ENCODE peak calls at places on chromosome 11, in four cellular contexts. F is H1, T is GM12878, Q is HepG2. U is an unnamed sample.

GRCh38 chr11:34696876-34697275 is 76.0 kb downstream of the EHF start:
- DNase-seq in F (no peak), T (no peak), Q (no peak), U (no peak)

GRCh38 chr11:1458340-1459218 is 28.0 kb downstream of the MOB2 start:
- DNase-seq in F (no peak), T (no peak), Q (no peak), U (peak; percentile 86)

GRCh38 chr11:19216021-19216420 is 14.2 kb upstream of the CSRP3 start:
- DNase-seq in F (no peak), T (no peak), Q (no peak), U (no peak)

GRCh38 chr11:65540290-65541092 is 15.6 kb downstream of the SCYL1 start:
- DNase-seq in F (peak; percentile 98), T (peak; percentile 71), Q (no peak), U (peak; percentile 94)

GRCh38 chr11:131254254-131254653 is 116.2 kb upstream of the NTM start:
- DNase-seq in F (peak; percentile 69), T (no peak), Q (no peak), U (no peak)

GRCh38 chr11:131868769-131869482 is 498.5 kb downstream of the NTM start:
- DNase-seq in F (no peak), T (no peak), Q (no peak), U (no peak)

GRCh38 chr11:1361882-1362281 is 27.9 kb upstream of the BRSK2 start:
- DNase-seq in F (no peak), T (no peak), Q (no peak), U (no peak)

GRCh38 chr11:69666261-69666660 is 8.9 kb downstream of the LTO1 start:
- DNase-seq in F (no peak), T (no peak), Q (no peak), U (no peak)

GRCh38 chr11:62601114-62601363 is 626 bp downstream of the MTA2 start:
- DNase-seq in F (no peak), T (no peak), Q (no peak), U (no peak)

GRCh38 chr11:19952101-19952605 is 208.1 kb downstream of the DBX1 start:
- DNase-seq in F (no peak), T (no peak), Q (peak; percentile 92), U (no peak)

GRCh38 chr11:126159719-126160344 is 51.6 kb downstream of the RPUSD4 start:
- DNase-seq in F (peak; percentile 76), T (no peak), Q (no peak), U (peak; percentile 71)

GRCh38 chr11:119641991-119642745 is 86.8 kb downstream of the NECTIN1 start:
- DNase-seq in F (no peak), T (no peak), Q (peak; percentile 40), U (peak; percentile 70)

GRCh38 chr11:103536335-103536722 is 427.1 kb downstream of the DYNC2H1 start:
- DNase-seq in F (no peak), T (no peak), Q (no peak), U (no peak)

GRCh38 chr11:18277560-18278271 is 11.7 kb downstream of the SAA1 start:
- DNase-seq in F (no peak), T (no peak), Q (no peak), U (peak; percentile 8)

GRCh38 chr11:126257764-126258163 is 10.9 kb downstream of the SRPRA start:
- DNase-seq in F (no peak), T (no peak), Q (no peak), U (no peak)

GRCh38 chr11:8698379-8698851 is 15.8 kb downstream of the RPL27A start:
- DNase-seq in F (no peak), T (no peak), Q (peak; percentile 64), U (no peak)

GRCh38 chr11:75924966-75925784 is 110.2 kb downstream of the UVRAG start:
- DNase-seq in F (no peak), T (no peak), Q (no peak), U (no peak)

GRCh38 chr11:119506436-119506835 is 83.5 kb upstream of the THY1 start:
- DNase-seq in F (no peak), T (no peak), Q (no peak), U (no peak)

GRCh38 chr11:67732045-67732787 is 57.8 kb upstream of the ALDH3B2 start:
- DNase-seq in F (peak; percentile 68), T (no peak), Q (no peak), U (peak; percentile 24)

GRCh38 chr11:67272327-67273259 is 6.3 kb downstream of the GRK2 start:
- DNase-seq in F (no peak), T (no peak), Q (no peak), U (no peak)

GRCh38 chr11:77113382-77114088 is 10.9 kb downstream of the OMP start:
- DNase-seq in F (peak; percentile 75), T (no peak), Q (no peak), U (peak; percentile 66)

GRCh38 chr11:3786781-3787428 is 10.4 kb downstream of the NUP98 start:
- DNase-seq in F (no peak), T (no peak), Q (no peak), U (no peak)

GRCh38 chr11:36454991-36455611 is 55.0 kb downstream of the TRAF6 start:
- DNase-seq in F (peak; percentile 55), T (no peak), Q (no peak), U (no peak)
- TF ChIP-seq BRCA1 in F (no peak), T (no peak), Q (no peak), U (no peak)

GRCh38 chr11:128687321-128687720 is 6.6 kb upstream of the FLI1 start:
- DNase-seq in F (peak; percentile 82), T (no peak), Q (no peak), U (peak; percentile 24)
- TF ChIP-seq CEBPB in F (no peak), T (no peak), Q (no peak), U (no peak)

DNA sequence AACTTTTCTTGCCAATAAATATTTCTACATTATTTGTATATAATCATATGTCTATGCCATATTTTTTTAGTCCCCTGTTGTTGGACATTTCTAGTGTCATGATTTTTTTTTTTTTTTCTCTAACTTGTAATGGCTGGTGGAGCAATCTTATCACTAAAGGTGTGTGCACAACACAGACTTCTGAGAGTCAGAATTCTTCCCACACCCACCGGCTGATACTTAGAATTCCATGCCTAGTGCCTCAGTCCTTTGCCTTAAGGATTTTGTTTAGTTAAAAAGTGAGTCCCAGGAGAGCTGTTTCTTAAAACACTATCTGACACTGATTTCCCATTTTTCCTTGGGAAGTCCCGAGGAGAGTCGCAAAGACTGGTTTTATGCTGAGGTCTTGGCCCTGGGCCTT is 87.7 kb upstream of the BARX2 start:
- DNase-seq in F (no peak), T (no peak), Q (no peak), U (no peak)
- TF ChIP-seq BRCA1 in F (no peak), T (no peak), Q (no peak), U (no peak)

GRCh38 chr11:28342704-28343103 is 234.5 kb downstream of the METTL15 start:
- DNase-seq in F (no peak), T (no peak), Q (no peak), U (no peak)
- TF ChIP-seq CEBPB in F (no peak), T (no peak), Q (no peak), U (no peak)

GRCh38 chr11:124644426-124645280 is 22.0 kb downstream of the TBRG1 start:
- DNase-seq in F (peak; percentile 68), T (no peak), Q (peak; percentile 64), U (peak; percentile 66)
- TF ChIP-seq BRCA1 in F (no peak), T (no peak), Q (no peak), U (no peak)

GRCh38 chr11:23423119-23423518 is 562.8 kb upstream of the CCDC179 start:
- DNase-seq in F (no peak), T (no peak), Q (no peak), U (no peak)
- TF ChIP-seq CEBPB in F (no peak), T (no peak), Q (no peak), U (no peak)

GRCh38 chr11:109076870-109077269 is 345.1 kb upstream of the C11orf87 start:
- DNase-seq in F (no peak), T (no peak), Q (no peak), U (no peak)
- TF ChIP-seq BRCA1 in F (no peak), T (no peak), Q (no peak), U (no peak)

GRCh38 chr11:32464078-32464477 is 28.7 kb upstream of the WT1 start:
- DNase-seq in F (no peak), T (no peak), Q (no peak), U (no peak)

GRCh38 chr11:32462296-32462695 is 27.0 kb upstream of the WT1 start:
- DNase-seq in F (no peak), T (no peak), Q (no peak), U (no peak)

GRCh38 chr11:32469791-32470190 is 34.5 kb upstream of the WT1 start:
- DNase-seq in F (no peak), T (no peak), Q (no peak), U (no peak)

GRCh38 chr11:32472226-32472625 is 36.9 kb upstream of the WT1 start:
- DNase-seq in F (no peak), T (no peak), Q (no peak), U (no peak)

GRCh38 chr11:32466279-32466915 is 31.1 kb upstream of the WT1 start:
- DNase-seq in F (no peak), T (no peak), Q (no peak), U (no peak)
- TF ChIP-seq CEBPB in F (no peak), T (no peak), Q (no peak), U (no peak)

DNA sequence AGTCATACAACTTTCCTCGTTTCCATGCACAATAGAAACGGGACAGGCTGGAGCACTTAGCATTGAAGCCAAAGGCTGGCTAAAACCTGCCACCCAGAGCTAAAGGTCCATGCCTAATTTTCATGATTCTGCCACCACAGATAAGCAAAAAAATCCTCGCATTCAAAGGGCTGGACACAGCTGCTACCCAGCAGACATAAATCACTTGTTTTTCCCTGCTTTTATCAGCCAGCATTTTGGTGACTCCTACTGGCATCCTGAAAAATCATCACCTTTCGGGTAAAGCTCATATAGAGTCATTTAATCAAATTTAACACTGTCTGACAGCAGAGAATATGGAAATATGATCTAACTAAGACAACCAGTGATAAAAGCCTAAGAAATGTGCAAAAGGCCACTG is 37.9 kb downstream of the ALG9 start:
- DNase-seq in F (no peak), T (no peak), Q (peak; percentile 19), U (no peak)
- TF ChIP-seq BRCA1 in F (no peak), T (no peak), Q (no peak), U (no peak)

GRCh38 chr11:13327421-13327820 is 49.8 kb downstream of the BMAL1 start:
- DNase-seq in F (no peak), T (no peak), Q (no peak), U (no peak)

GRCh38 chr11:13328276-13328675 is 50.7 kb downstream of the BMAL1 start:
- DNase-seq in F (no peak), T (no peak), Q (no peak), U (no peak)

GRCh38 chr11:13324141-13324540 is 46.6 kb downstream of the BMAL1 start:
- DNase-seq in F (no peak), T (no peak), Q (no peak), U (no peak)

GRCh38 chr11:13321431-13321830 is 43.8 kb downstream of the BMAL1 start:
- DNase-seq in F (no peak), T (no peak), Q (no peak), U (no peak)

DNA sequence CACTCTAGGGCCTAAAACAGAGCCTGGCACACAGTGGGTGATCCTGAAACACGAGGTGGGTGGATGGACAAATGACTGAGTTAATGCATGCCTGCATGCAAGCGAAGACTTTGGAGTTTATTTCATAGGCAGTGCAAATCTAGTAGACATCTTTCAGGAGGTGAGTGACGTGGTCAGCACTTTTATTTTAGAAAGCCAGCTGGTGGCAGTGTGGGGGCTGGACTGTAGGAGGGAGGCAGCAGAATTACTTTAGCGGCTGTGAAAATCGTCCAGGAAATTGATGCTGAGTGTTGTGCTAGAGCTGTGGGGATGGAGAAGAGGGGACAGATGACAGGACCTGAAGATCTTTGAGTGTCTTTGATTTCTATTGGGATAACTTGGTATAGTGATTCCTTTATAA is 47.1 kb downstream of the BMAL1 start:
- DNase-seq in F (no peak), T (no peak), Q (no peak), U (no peak)
- TF ChIP-seq CEBPB in F (no peak), T (no peak), Q (no peak), U (no peak)

U was measured in K562.